ENCODE peak calls at places on chromosomes 12 and 14, in ten cellular contexts. Q is stomach, Z is transverse colon, E is GM12865, B is body of pancreas, V is tibial artery, O is neural crest cell, M is B cell, G is sigmoid colon, U is heart left ventricle. R is an unnamed sample.

GRCh38 chr14:59265808-59266207 is 77.3 kb downstream of the DAAM1 start:
- DNase-seq in M (no peak), B (no peak), E (no peak), G (no peak), U (no peak), Q (no peak), V (no peak), Z (peak), O (no peak), R (no peak)

GRCh38 chr12:61308220-61308619 is 952.0 kb upstream of the USP15 start:
- DNase-seq in G (no peak), M (no peak), U (no peak), V (no peak), Q (no peak), E (no peak), Z (no peak), B (no peak), O (no peak), R (no peak)

GRCh38 chr14:33914676-33915516 is 36.0 kb downstream of the EGLN3 start:
- DNase-seq in V (no peak), G (no peak), Z (no peak), E (no peak), M (no peak), B (no peak), Q (peak), O (no peak), U (no peak), R (no peak)

GRCh38 chr12:65649126-65649525 is 175.2 kb upstream of the HMGA2 start:
- DNase-seq in U (no peak), O (no peak), Q (no peak), G (no peak), M (no peak), V (peak), E (no peak), B (no peak), Z (peak), R (no peak)

GRCh38 chr12:62643470-62643869 is 176.8 kb downstream of the MON2 start:
- DNase-seq in V (no peak), G (no peak), O (no peak), M (no peak), B (no peak), Q (no peak), E (no peak), Z (no peak), U (no peak), R (no peak)

GRCh38 chr12:129052373-129052772 is 199.1 kb downstream of the GLT1D1 start:
- DNase-seq in U (no peak), V (no peak), E (no peak), M (no peak), Z (no peak), G (no peak), Q (no peak), O (no peak), B (no peak), R (no peak)

GRCh38 chr12:2052861-2053674 is at the start of gene CACNA1C:
- DNase-seq in M (peak), G (peak), E (peak), B (peak), Z (peak), Q (peak), U (peak), V (no peak), O (peak), R (peak)

GRCh38 chr14:104400355-104400754 is 179.2 kb upstream of the C14orf180 start:
- DNase-seq in V (no peak), U (no peak), Z (no peak), M (no peak), B (no peak), E (no peak), O (no peak), G (no peak), Q (no peak), R (no peak)

GRCh38 chr12:12979151-12979550 is 20.9 kb downstream of the HEBP1 start:
- DNase-seq in E (no peak), G (no peak), O (no peak), Q (no peak), M (no peak), V (no peak), B (no peak), Z (no peak), U (no peak), R (no peak)

GRCh38 chr12:99130808-99131538 is 485.9 kb downstream of the APAF1 start:
- DNase-seq in V (no peak), G (no peak), M (no peak), E (peak), Q (no peak), U (no peak), B (no peak), O (no peak), Z (no peak), R (no peak)

GRCh38 chr12:113932411-113933196 is 33.5 kb downstream of the RBM19 start:
- DNase-seq in V (no peak), G (no peak), Z (no peak), Q (no peak), U (no peak), B (no peak), M (no peak), O (peak), E (no peak), R (no peak)

GRCh38 chr14:69285661-69286255 is 25.8 kb downstream of the GALNT16 start:
- DNase-seq in V (no peak), Z (no peak), B (no peak), E (no peak), G (no peak), Q (no peak), O (no peak), M (no peak), U (no peak), R (no peak)

GRCh38 chr14:67941456-67942018 is 122.0 kb downstream of the RAD51B start:
- DNase-seq in Z (no peak), G (no peak), U (no peak), B (no peak), V (no peak), M (no peak), O (peak), Q (no peak), E (no peak), R (no peak)

GRCh38 chr14:67942311-67942710 is 122.7 kb downstream of the RAD51B start:
- DNase-seq in O (no peak), Z (no peak), V (no peak), G (no peak), B (no peak), M (no peak), U (no peak), Q (no peak), E (no peak), R (no peak)

GRCh38 chr14:67940476-67940875 is 120.9 kb downstream of the RAD51B start:
- DNase-seq in O (no peak), U (no peak), V (no peak), B (no peak), E (no peak), Z (no peak), M (no peak), Q (no peak), G (no peak), R (no peak)

GRCh38 chr14:67938046-67938445 is 118.5 kb downstream of the RAD51B start:
- DNase-seq in Q (no peak), B (no peak), O (no peak), E (no peak), M (no peak), V (no peak), Z (no peak), G (no peak), U (no peak), R (no peak)

GRCh38 chr14:67940894-67941455 is 121.4 kb downstream of the RAD51B start:
- DNase-seq in Z (no peak), B (peak), O (no peak), V (peak), G (no peak), Q (peak), E (no peak), U (no peak), M (no peak), R (no peak)
- TF ChIP-seq CTCF in Z (no peak), B (no peak), O (no peak), V (no peak), G (no peak), Q (no peak), E (no peak), U (no peak), M (no peak), R (no peak)

DNA sequence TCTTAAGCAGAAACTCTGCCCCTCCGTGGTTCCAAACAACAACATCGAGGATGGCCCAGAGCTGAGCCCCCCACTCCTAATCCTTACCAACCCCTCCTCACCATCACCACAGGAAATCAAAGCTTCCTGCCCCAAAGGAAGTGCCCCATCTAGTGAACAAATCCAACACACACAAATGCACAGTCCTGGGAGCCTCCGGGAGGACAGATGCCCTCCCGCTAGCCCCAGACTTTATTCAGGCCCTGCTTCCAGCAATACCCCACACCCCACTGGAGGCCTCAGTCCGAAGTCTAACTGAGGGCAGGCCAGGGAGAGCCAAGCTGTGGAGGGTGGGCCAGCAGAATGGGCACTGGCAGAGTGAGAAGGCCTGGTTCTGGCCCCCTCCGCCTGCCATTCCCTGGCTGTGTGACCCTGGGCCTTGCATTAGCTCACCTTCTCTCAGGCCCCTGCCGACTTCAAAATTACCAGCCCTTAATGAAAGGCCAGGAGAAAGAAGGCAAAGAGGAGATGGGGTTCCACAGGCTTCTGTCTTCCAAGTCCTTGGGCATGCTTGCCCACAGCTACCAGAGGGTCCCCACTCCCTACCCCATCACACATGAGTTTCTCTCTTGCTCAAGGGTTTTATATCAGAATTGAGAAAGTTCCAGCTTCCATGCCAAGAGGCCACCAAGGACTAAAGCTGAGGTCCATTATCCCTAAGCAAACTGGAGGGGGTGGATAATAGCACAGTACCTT is 2.3 kb downstream of the HDAC7 start:
- DNase-seq in G (peak), O (no peak), Q (no peak), M (no peak), U (peak), B (no peak), V (no peak), Z (no peak), E (no peak), R (no peak)
- TF ChIP-seq CTCF in G (peak), O (no peak), Q (no peak), M (no peak), U (peak), B (no peak), V (peak), Z (no peak), E (no peak), R (no peak)

GRCh38 chr12:25130741-25131188 is 64.2 kb downstream of the DNAI7 start:
- DNase-seq in U (no peak), O (no peak), M (peak), Q (no peak), V (no peak), E (peak), Z (no peak), B (no peak), G (no peak), R (no peak)
- TF ChIP-seq CTCF in U (peak), O (peak), M (peak), Q (no peak), V (peak), E (peak), Z (peak), B (peak), G (peak), R (peak)

GRCh38 chr12:121958521-121959240 is 40.3 kb downstream of the CFAP251 start:
- DNase-seq in Q (no peak), B (no peak), M (no peak), Z (no peak), O (no peak), V (no peak), E (no peak), G (no peak), U (no peak), R (no peak)

GRCh38 chr12:121955258-121956040 is 37.1 kb downstream of the CFAP251 start:
- DNase-seq in B (peak), V (no peak), M (peak), Z (no peak), E (peak), U (no peak), Q (no peak), G (no peak), O (no peak), R (no peak)

GRCh38 chr12:121953695-121954094 is 35.3 kb downstream of the CFAP251 start:
- DNase-seq in Q (no peak), Z (no peak), G (no peak), O (no peak), E (no peak), B (no peak), V (no peak), U (no peak), M (no peak), R (no peak)

GRCh38 chr12:121957831-121958515 is 39.6 kb downstream of the CFAP251 start:
- DNase-seq in M (no peak), O (no peak), G (no peak), Q (no peak), V (no peak), E (no peak), B (no peak), U (no peak), Z (no peak), R (no peak)

GRCh38 chr12:121956041-121956341 is 37.6 kb downstream of the CFAP251 start:
- DNase-seq in M (no peak), E (no peak), O (no peak), Q (no peak), B (peak), U (no peak), G (no peak), V (no peak), Z (no peak), R (no peak)
- TF ChIP-seq CTCF in M (no peak), E (no peak), O (no peak), Q (no peak), B (no peak), U (no peak), G (no peak), V (no peak), Z (no peak), R (no peak)

DNA sequence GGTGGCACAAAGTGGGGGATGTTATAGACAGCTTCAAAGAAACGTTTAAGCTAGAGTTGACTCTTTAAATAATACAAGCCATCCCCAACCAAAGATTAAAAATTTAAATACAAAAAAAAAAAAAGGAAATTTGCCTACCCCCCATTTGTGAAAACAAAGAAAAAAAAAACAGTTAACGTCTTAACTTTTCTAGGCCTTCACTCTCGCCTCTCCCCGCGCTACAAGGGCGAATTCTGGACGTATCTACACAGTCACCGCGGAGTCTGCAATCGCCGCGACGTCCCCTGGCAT is 528 bp upstream of the NUDT4 start:
- DNase-seq in O (no peak), B (no peak), Q (no peak), Z (no peak), U (no peak), E (no peak), V (no peak), G (no peak), M (no peak), R (no peak)
- TF ChIP-seq CTCF in O (no peak), B (no peak), Q (no peak), Z (no peak), U (no peak), E (no peak), V (no peak), G (no peak), M (no peak), R (no peak)

DNA sequence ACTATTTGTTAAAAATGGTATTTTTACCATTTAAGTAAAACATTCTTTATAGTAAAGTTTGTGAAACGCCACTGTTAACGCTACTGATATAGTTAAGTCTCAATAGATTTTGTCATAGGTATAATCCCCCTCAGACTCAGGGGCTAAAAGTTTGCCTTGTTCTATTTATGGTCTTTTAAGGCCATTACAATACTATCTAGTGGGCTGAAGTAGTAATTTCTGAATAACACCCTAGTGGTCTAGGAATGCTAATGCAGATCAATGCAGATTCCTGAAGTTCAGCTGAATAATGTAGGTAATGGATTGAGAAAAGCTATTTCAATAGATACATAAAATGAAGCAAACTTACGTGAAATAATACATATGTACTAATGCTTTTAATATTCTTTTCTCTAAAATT is 989.3 kb upstream of the NOVA1 start:
- DNase-seq in O (no peak), Z (no peak), B (no peak), Q (no peak), U (no peak), G (no peak), M (no peak), V (no peak), E (no peak), R (no peak)
- TF ChIP-seq CTCF in O (peak), Z (no peak), B (no peak), Q (no peak), U (no peak), G (no peak), M (no peak), V (no peak), E (no peak), R (peak)

DNA sequence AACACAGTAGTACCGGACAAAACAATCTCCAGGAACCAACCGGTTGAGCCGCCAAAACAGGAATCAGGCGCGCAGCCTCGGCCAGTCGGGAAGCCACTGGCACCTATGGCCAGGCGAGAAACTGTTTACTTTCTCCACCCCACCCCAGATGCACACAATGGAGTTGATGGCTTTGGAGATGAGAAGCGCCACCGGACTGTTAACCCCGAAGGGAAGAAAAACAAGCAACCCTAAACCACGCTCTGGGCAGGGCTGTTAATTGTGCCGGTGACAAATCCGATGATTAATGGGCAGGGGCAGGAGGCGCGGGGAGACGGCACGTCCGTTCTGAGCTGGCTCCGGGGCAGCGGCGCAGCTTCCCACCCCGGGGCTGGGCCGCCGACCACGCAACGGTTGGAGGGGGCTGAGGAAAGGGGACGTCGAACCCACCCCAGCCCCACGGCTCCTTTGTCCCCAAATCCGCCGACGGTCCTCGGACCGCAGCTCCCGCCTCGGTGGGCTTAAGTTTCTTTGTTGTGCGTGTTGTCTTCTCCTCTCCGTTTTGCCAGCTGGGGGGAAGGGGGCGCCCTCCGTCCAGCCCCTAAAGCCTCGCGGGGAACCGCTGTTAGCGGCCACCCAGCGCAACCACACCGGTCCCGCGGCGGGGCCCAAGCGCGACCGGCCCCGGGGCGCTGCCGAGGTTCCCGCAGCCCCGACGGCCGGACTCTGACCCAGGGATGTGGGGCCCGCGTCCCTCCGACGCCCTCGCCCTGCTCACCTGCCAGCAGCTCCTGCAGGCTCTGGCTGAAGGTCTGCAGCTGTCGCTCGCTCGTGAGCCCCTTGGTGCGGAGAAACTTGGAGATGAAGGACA is 790 bp downstream of the BTG1 start:
- DNase-seq in U (peak), G (peak), E (peak), V (peak), Z (peak), B (peak), Q (peak), O (peak), M (peak), R (peak)
- TF ChIP-seq CTCF in U (peak), G (no peak), E (no peak), V (no peak), Z (no peak), B (no peak), Q (no peak), O (peak), M (no peak), R (no peak)

GRCh38 chr14:22559041-22559440 is 30.0 kb downstream of the DAD1 start:
- DNase-seq in O (no peak), E (no peak), G (no peak), B (no peak), Q (no peak), Z (no peak), V (no peak), M (no peak), U (no peak), R (no peak)
- TF ChIP-seq CTCF in O (no peak), E (no peak), G (no peak), B (no peak), Q (no peak), Z (no peak), V (no peak), M (no peak), U (no peak), R (no peak)

DNA sequence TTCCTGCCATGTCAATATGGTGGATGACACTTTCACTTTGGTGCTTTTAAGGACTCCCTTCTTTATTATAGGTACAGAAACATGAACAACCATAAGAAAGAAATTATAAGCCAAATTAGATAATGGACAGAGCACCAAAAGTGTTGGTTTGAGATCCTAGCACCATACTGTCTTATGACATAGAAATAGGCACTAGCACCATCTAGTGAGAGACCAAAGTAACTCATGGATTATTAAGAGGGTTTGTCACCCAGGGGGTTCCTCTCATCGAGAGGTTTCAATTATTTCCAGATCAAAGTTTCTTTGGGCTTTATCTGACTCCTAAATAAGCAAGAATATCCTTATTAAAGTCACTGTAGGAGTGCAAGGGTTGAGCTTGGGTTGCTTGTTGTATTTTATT is 153.0 kb upstream of the DIO2 start:
- DNase-seq in B (no peak), Z (no peak), V (no peak), Q (no peak), O (no peak), E (peak), M (no peak), G (no peak), U (no peak), R (no peak)
- TF ChIP-seq CTCF in B (peak), Z (no peak), V (no peak), Q (no peak), O (peak), E (no peak), M (no peak), G (no peak), U (peak), R (no peak)